ENCODE peak calls at places on chromosomes 1 and 21, in four cellular contexts. One of them, this sample, is unnamed.

GRCh38 chr1:156859523-156860112 is 701 bp upstream of the INSRR start:
- DNase-seq in stimulated activated CD4-positive, alpha-beta T cell treated with anti-CD3 and anti-CD28 coated beads, Interleukin-1b, Interleukin-23, amount 100 ng/mL, for 4 hours: no peak
- DNase-seq in NCI-H1930: no peak
- DNase-seq in iPS-NIHi11: peak; percentile 40
- DNase-seq in this sample: no peak

GRCh38 chr1:92096317-92096716 is 16.2 kb downstream of the BTBD8 start:
- DNase-seq in stimulated activated CD4-positive, alpha-beta T cell treated with anti-CD3 and anti-CD28 coated beads, Interleukin-1b, Interleukin-23, amount 100 ng/mL, for 4 hours: no peak
- DNase-seq in iPS-NIHi11: no peak
- DNase-seq in NCI-H1930: no peak
- DNase-seq in this sample: peak; percentile 48

GRCh38 chr1:86227026-86227425 is 70.5 kb upstream of the COL24A1 start:
- DNase-seq in stimulated activated CD4-positive, alpha-beta T cell treated with anti-CD3 and anti-CD28 coated beads, Interleukin-1b, Interleukin-23, amount 100 ng/mL, for 4 hours: no peak
- DNase-seq in iPS-NIHi11: no peak
- DNase-seq in NCI-H1930: no peak
- DNase-seq in this sample: peak; percentile 74

GRCh38 chr1:164604541-164604940 is 45.6 kb downstream of the PBX1 start:
- DNase-seq in iPS-NIHi11: no peak
- DNase-seq in NCI-H1930: no peak
- DNase-seq in stimulated activated CD4-positive, alpha-beta T cell treated with anti-CD3 and anti-CD28 coated beads, Interleukin-1b, Interleukin-23, amount 100 ng/mL, for 4 hours: no peak
- DNase-seq in this sample: peak; percentile 76

GRCh38 chr1:1093610-1093943 is 19.5 kb upstream of the RNF223 start:
- DNase-seq in iPS-NIHi11: no peak
- DNase-seq in NCI-H1930: no peak
- DNase-seq in stimulated activated CD4-positive, alpha-beta T cell treated with anti-CD3 and anti-CD28 coated beads, Interleukin-1b, Interleukin-23, amount 100 ng/mL, for 4 hours: no peak
- DNase-seq in this sample: no peak

GRCh38 chr21:34702341-34702807 is 33.6 kb downstream of the CLIC6 start:
- DNase-seq in stimulated activated CD4-positive, alpha-beta T cell treated with anti-CD3 and anti-CD28 coated beads, Interleukin-1b, Interleukin-23, amount 100 ng/mL, for 4 hours: no peak
- DNase-seq in NCI-H1930: no peak
- DNase-seq in iPS-NIHi11: no peak
- DNase-seq in this sample: peak; percentile 82

GRCh38 chr1:29096255-29096896 is 27.3 kb downstream of the TMEM200B start:
- DNase-seq in NCI-H1930: no peak
- DNase-seq in stimulated activated CD4-positive, alpha-beta T cell treated with anti-CD3 and anti-CD28 coated beads, Interleukin-1b, Interleukin-23, amount 100 ng/mL, for 4 hours: no peak
- DNase-seq in iPS-NIHi11: peak; percentile 42
- DNase-seq in this sample: no peak

GRCh38 chr1:54309631-54310366 is 96.4 kb downstream of the SSBP3 start:
- DNase-seq in iPS-NIHi11: no peak
- DNase-seq in NCI-H1930: peak; percentile 8
- DNase-seq in stimulated activated CD4-positive, alpha-beta T cell treated with anti-CD3 and anti-CD28 coated beads, Interleukin-1b, Interleukin-23, amount 100 ng/mL, for 4 hours: no peak
- DNase-seq in this sample: no peak

GRCh38 chr21:35111531-35111930 is 62.4 kb upstream of the RUNX1 start:
- DNase-seq in stimulated activated CD4-positive, alpha-beta T cell treated with anti-CD3 and anti-CD28 coated beads, Interleukin-1b, Interleukin-23, amount 100 ng/mL, for 4 hours: no peak
- DNase-seq in NCI-H1930: no peak
- DNase-seq in iPS-NIHi11: no peak
- DNase-seq in this sample: no peak

This sample was measured in amniotic epithelial cell.